ENCODE peak calls at places on chromosomes 3 and 15, in nine cellular contexts. One of them, this sample, is unnamed.

GRCh38 chr3:20316238-20316637 is 130.2 kb upstream of the SGO1 start:
- DNase-seq in Peyer's patch: no peak
- DNase-seq in heart left ventricle: no peak
- DNase-seq in IMR-90: no peak
- DNase-seq in transverse colon: no peak
- DNase-seq in stomach: peak; percentile 44
- DNase-seq in uterus: no peak
- DNase-seq in HCT116: no peak
- DNase-seq in gastrocnemius medialis: no peak
- DNase-seq in this sample: no peak

GRCh38 chr3:40873934-40874699 is 325.2 kb upstream of the CTNNB1 start:
- DNase-seq in Peyer's patch: no peak
- DNase-seq in heart left ventricle: no peak
- DNase-seq in IMR-90: no peak
- DNase-seq in transverse colon: no peak
- DNase-seq in stomach: no peak
- DNase-seq in uterus: no peak
- DNase-seq in HCT116: no peak
- DNase-seq in gastrocnemius medialis: no peak
- DNase-seq in this sample: no peak

GRCh38 chr3:129005526-129006303 is 4.6 kb downstream of the EFCC1 start:
- DNase-seq in Peyer's patch: no peak
- DNase-seq in heart left ventricle: peak; percentile 45
- DNase-seq in IMR-90: peak; percentile 65
- DNase-seq in transverse colon: peak; percentile 48
- DNase-seq in stomach: peak; percentile 63
- DNase-seq in uterus: no peak
- DNase-seq in HCT116: no peak
- DNase-seq in gastrocnemius medialis: no peak
- DNase-seq in this sample: no peak

GRCh38 chr15:70318996-70319465 is 221.3 kb upstream of the TLE3 start:
- DNase-seq in Peyer's patch: no peak
- DNase-seq in heart left ventricle: no peak
- DNase-seq in IMR-90: peak; percentile 74
- DNase-seq in transverse colon: peak; percentile 46
- DNase-seq in stomach: no peak
- DNase-seq in uterus: peak; percentile 92
- DNase-seq in HCT116: no peak
- DNase-seq in gastrocnemius medialis: peak; percentile 50
- DNase-seq in this sample: no peak

GRCh38 chr15:78732634-78733033 is 78.6 kb downstream of the ADAMTS7 start:
- DNase-seq in Peyer's patch: no peak
- DNase-seq in heart left ventricle: no peak
- DNase-seq in IMR-90: no peak
- DNase-seq in transverse colon: no peak
- DNase-seq in stomach: no peak
- DNase-seq in uterus: no peak
- DNase-seq in HCT116: no peak
- DNase-seq in gastrocnemius medialis: no peak
- DNase-seq in this sample: peak; percentile 40

GRCh38 chr3:159534496-159534895 is 454.1 kb upstream of the IL12A start:
- DNase-seq in Peyer's patch: no peak
- DNase-seq in heart left ventricle: no peak
- DNase-seq in IMR-90: no peak
- DNase-seq in transverse colon: no peak
- DNase-seq in stomach: no peak
- DNase-seq in uterus: no peak
- DNase-seq in HCT116: no peak
- DNase-seq in gastrocnemius medialis: no peak
- DNase-seq in this sample: no peak

GRCh38 chr3:99751649-99752048 is 66.0 kb upstream of the CMSS1 start:
- DNase-seq in Peyer's patch: no peak
- DNase-seq in heart left ventricle: no peak
- DNase-seq in IMR-90: peak; percentile 89
- DNase-seq in transverse colon: no peak
- DNase-seq in stomach: no peak
- DNase-seq in uterus: no peak
- DNase-seq in HCT116: no peak
- DNase-seq in gastrocnemius medialis: no peak
- DNase-seq in this sample: no peak

GRCh38 chr3:65334045-65334665 is 646.4 kb upstream of the ADAMTS9 start:
- DNase-seq in Peyer's patch: no peak
- DNase-seq in heart left ventricle: no peak
- DNase-seq in IMR-90: no peak
- DNase-seq in transverse colon: no peak
- DNase-seq in stomach: no peak
- DNase-seq in uterus: peak; percentile 26
- DNase-seq in HCT116: no peak
- DNase-seq in gastrocnemius medialis: no peak
- DNase-seq in this sample: no peak

GRCh38 chr3:195214381-195214780 is 56.6 kb downstream of the XXYLT1 start:
- DNase-seq in Peyer's patch: peak; percentile 43
- DNase-seq in heart left ventricle: no peak
- DNase-seq in IMR-90: no peak
- DNase-seq in transverse colon: no peak
- DNase-seq in stomach: no peak
- DNase-seq in uterus: peak; percentile 12
- DNase-seq in HCT116: no peak
- DNase-seq in gastrocnemius medialis: no peak
- DNase-seq in this sample: peak; percentile 62

GRCh38 chr15:70186152-70186551 is 88.4 kb upstream of the TLE3 start:
- DNase-seq in Peyer's patch: no peak
- DNase-seq in heart left ventricle: no peak
- DNase-seq in IMR-90: no peak
- DNase-seq in transverse colon: no peak
- DNase-seq in stomach: no peak
- DNase-seq in uterus: no peak
- DNase-seq in HCT116: no peak
- DNase-seq in gastrocnemius medialis: no peak
- DNase-seq in this sample: no peak

GRCh38 chr3:159280326-159280725 is 478.5 kb downstream of the MFSD1 start:
- DNase-seq in Peyer's patch: no peak
- DNase-seq in heart left ventricle: no peak
- DNase-seq in IMR-90: no peak
- DNase-seq in transverse colon: no peak
- DNase-seq in stomach: no peak
- DNase-seq in uterus: no peak
- DNase-seq in HCT116: no peak
- DNase-seq in gastrocnemius medialis: no peak
- DNase-seq in this sample: no peak

GRCh38 chr3:81105761-81106160 is 655.7 kb downstream of the GBE1 start:
- DNase-seq in Peyer's patch: no peak
- DNase-seq in heart left ventricle: no peak
- DNase-seq in IMR-90: no peak
- DNase-seq in transverse colon: no peak
- DNase-seq in stomach: no peak
- DNase-seq in uterus: no peak
- DNase-seq in HCT116: no peak
- DNase-seq in gastrocnemius medialis: no peak
- DNase-seq in this sample: no peak

GRCh38 chr15:89329329-89330084 is 5.1 kb downstream of the POLG start:
- DNase-seq in Peyer's patch: peak; percentile 57
- DNase-seq in heart left ventricle: no peak
- DNase-seq in IMR-90: no peak
- DNase-seq in transverse colon: no peak
- DNase-seq in stomach: no peak
- DNase-seq in uterus: no peak
- DNase-seq in HCT116: no peak
- DNase-seq in gastrocnemius medialis: no peak
- DNase-seq in this sample: no peak

GRCh38 chr3:43704697-43705096 is 14.0 kb downstream of the ABHD5 start:
- DNase-seq in Peyer's patch: no peak
- DNase-seq in heart left ventricle: no peak
- DNase-seq in IMR-90: no peak
- DNase-seq in transverse colon: no peak
- DNase-seq in stomach: no peak
- DNase-seq in uterus: no peak
- DNase-seq in HCT116: no peak
- DNase-seq in gastrocnemius medialis: no peak
- DNase-seq in this sample: no peak

GRCh38 chr3:9781978-9782575 is 10.2 kb downstream of the TADA3 start:
- DNase-seq in Peyer's patch: no peak
- DNase-seq in heart left ventricle: no peak
- DNase-seq in IMR-90: no peak
- DNase-seq in transverse colon: no peak
- DNase-seq in stomach: no peak
- DNase-seq in uterus: no peak
- DNase-seq in HCT116: no peak
- DNase-seq in gastrocnemius medialis: no peak
- DNase-seq in this sample: no peak
- H3K36me3 ChIP-seq in Peyer's patch: no peaks in the 10 kb centered on the region
- H3K36me3 ChIP-seq in heart left ventricle: peaks cover 75% of the 10 kb centered on the region
- H3K36me3 ChIP-seq in IMR-90: peaks cover 44% of the 10 kb centered on the region
- H3K36me3 ChIP-seq in transverse colon: peaks cover 40% of the 10 kb centered on the region
- H3K36me3 ChIP-seq in stomach: peaks cover 80% of the 10 kb centered on the region
- H3K36me3 ChIP-seq in uterus: no peaks in the 10 kb centered on the region
- H3K36me3 ChIP-seq in HCT116: peaks cover 13% of the 10 kb centered on the region
- H3K36me3 ChIP-seq in gastrocnemius medialis: peaks cover 65% of the 10 kb centered on the region
- H3K36me3 ChIP-seq in this sample: peaks cover 2% of the 10 kb centered on the region

DNA sequence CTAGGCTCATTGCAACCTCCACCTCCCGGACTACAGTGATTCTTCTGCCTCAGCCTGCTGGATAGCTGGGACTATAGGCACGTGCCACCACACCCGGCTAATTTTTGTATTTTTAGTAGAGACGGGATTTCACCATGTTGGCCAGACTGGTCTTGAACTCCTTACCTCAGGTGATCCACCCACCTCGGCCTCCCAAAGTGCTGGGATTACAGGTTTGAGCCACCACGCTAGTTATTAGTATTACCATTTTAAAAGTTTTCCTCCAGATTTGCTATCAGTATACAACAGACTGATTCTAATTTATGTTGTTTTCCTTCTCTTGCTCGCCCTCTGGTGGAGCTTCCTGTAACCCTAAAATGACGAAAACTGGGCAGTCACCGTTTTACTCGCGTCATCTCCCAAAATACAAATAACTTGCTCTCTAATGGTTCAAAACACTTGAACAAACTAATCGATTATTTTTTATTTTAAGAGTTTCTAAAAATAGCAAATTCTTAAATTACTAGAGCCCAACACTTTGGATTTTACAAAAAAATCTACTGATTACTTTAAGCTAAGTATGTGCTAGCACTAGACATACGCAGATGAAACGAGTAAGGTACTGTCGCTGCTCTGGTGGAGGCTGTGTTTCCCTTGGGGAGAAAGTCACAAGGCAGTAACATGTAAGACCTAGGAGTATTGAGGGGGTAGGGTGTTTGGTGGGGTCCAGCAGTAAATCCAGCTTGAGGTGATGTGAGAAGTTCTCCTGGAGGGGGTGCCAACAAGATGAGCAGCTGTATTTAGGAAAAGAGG is 203.3 kb downstream of the MBNL1 start:
- DNase-seq in Peyer's patch: peak; percentile 88
- DNase-seq in heart left ventricle: peak; percentile 42
- DNase-seq in IMR-90: peak; percentile 54
- DNase-seq in transverse colon: peak; percentile 77
- DNase-seq in stomach: peak; percentile 62
- DNase-seq in uterus: peak; percentile 73
- DNase-seq in HCT116: peak; percentile 33
- DNase-seq in gastrocnemius medialis: peak; percentile 52
- DNase-seq in this sample: no peak
- H3K27ac ChIP-seq in Peyer's patch: no peak overlapping the region
- H3K27ac ChIP-seq in heart left ventricle: no peak overlapping the region
- H3K27ac ChIP-seq in IMR-90: no peak overlapping the region
- H3K27ac ChIP-seq in transverse colon: no peak overlapping the region
- H3K27ac ChIP-seq in stomach: no peak overlapping the region
- H3K27ac ChIP-seq in uterus: no peak overlapping the region
- H3K27ac ChIP-seq in HCT116: no peak overlapping the region
- H3K27ac ChIP-seq in gastrocnemius medialis: peak overlapping the region; percentile 51
- H3K27ac ChIP-seq in this sample: no peak overlapping the region

GRCh38 chr3:183161552-183162345 is 785 bp downstream of the LAMP3 start:
- DNase-seq in Peyer's patch: peak; percentile 61
- DNase-seq in heart left ventricle: no peak
- DNase-seq in IMR-90: no peak
- DNase-seq in transverse colon: no peak
- DNase-seq in stomach: no peak
- DNase-seq in uterus: no peak
- DNase-seq in HCT116: no peak
- DNase-seq in gastrocnemius medialis: no peak
- DNase-seq in this sample: no peak
- TF ChIP-seq POLR2A in Peyer's patch: no peak
- TF ChIP-seq POLR2A in heart left ventricle: no peak
- TF ChIP-seq POLR2A in IMR-90: no peak
- TF ChIP-seq POLR2A in transverse colon: no peak
- TF ChIP-seq POLR2A in stomach: no peak
- TF ChIP-seq POLR2A in uterus: no peak
- TF ChIP-seq POLR2A in HCT116: no peak
- TF ChIP-seq POLR2A in gastrocnemius medialis: no peak
- TF ChIP-seq POLR2A in this sample: no peak

GRCh38 chr3:179428876-179429548 is 22.3 kb downstream of the GNB4 start:
- DNase-seq in Peyer's patch: no peak
- DNase-seq in heart left ventricle: no peak
- DNase-seq in IMR-90: no peak
- DNase-seq in transverse colon: no peak
- DNase-seq in stomach: no peak
- DNase-seq in uterus: no peak
- DNase-seq in HCT116: no peak
- DNase-seq in gastrocnemius medialis: no peak
- DNase-seq in this sample: no peak

GRCh38 chr3:179432451-179432850 is 18.8 kb downstream of the GNB4 start:
- DNase-seq in Peyer's patch: no peak
- DNase-seq in heart left ventricle: no peak
- DNase-seq in IMR-90: no peak
- DNase-seq in transverse colon: no peak
- DNase-seq in stomach: no peak
- DNase-seq in uterus: no peak
- DNase-seq in HCT116: no peak
- DNase-seq in gastrocnemius medialis: no peak
- DNase-seq in this sample: no peak

GRCh38 chr3:179432021-179432420 is 19.2 kb downstream of the GNB4 start:
- DNase-seq in Peyer's patch: no peak
- DNase-seq in heart left ventricle: no peak
- DNase-seq in IMR-90: no peak
- DNase-seq in transverse colon: no peak
- DNase-seq in stomach: no peak
- DNase-seq in uterus: no peak
- DNase-seq in HCT116: no peak
- DNase-seq in gastrocnemius medialis: no peak
- DNase-seq in this sample: no peak

GRCh38 chr3:179425075-179425474 is 26.2 kb downstream of the GNB4 start:
- DNase-seq in Peyer's patch: no peak
- DNase-seq in heart left ventricle: no peak
- DNase-seq in IMR-90: no peak
- DNase-seq in transverse colon: no peak
- DNase-seq in stomach: no peak
- DNase-seq in uterus: no peak
- DNase-seq in HCT116: no peak
- DNase-seq in gastrocnemius medialis: no peak
- DNase-seq in this sample: no peak

GRCh38 chr3:179430277-179430870 is 20.9 kb downstream of the GNB4 start:
- DNase-seq in Peyer's patch: no peak
- DNase-seq in heart left ventricle: no peak
- DNase-seq in IMR-90: no peak
- DNase-seq in transverse colon: no peak
- DNase-seq in stomach: no peak
- DNase-seq in uterus: no peak
- DNase-seq in HCT116: no peak
- DNase-seq in gastrocnemius medialis: no peak
- DNase-seq in this sample: no peak
- H3K36me3 ChIP-seq in Peyer's patch: no peaks in the 10 kb centered on the region
- H3K36me3 ChIP-seq in heart left ventricle: peaks cover 8% of the 10 kb centered on the region
- H3K36me3 ChIP-seq in IMR-90: peaks cover under 1% of the 10 kb centered on the region
- H3K36me3 ChIP-seq in transverse colon: no peaks in the 10 kb centered on the region
- H3K36me3 ChIP-seq in stomach: peaks cover 3% of the 10 kb centered on the region
- H3K36me3 ChIP-seq in uterus: no peaks in the 10 kb centered on the region
- H3K36me3 ChIP-seq in HCT116: no peaks in the 10 kb centered on the region
- H3K36me3 ChIP-seq in gastrocnemius medialis: no peaks in the 10 kb centered on the region
- H3K36me3 ChIP-seq in this sample: peaks cover under 1% of the 10 kb centered on the region

This sample was measured in vagina.